ENCODE peak calls at places on chromosomes 4 and X, in five cellular contexts. D, B, V, N and X are unnamed samples.

GRCh38 chr4:109947457-109947856 is 34.8 kb downstream of the EGF start:
- DNase-seq in B (no peak), N (no peak), D (no peak), V (no peak), X (no peak)

GRCh38 chr4:44447563-44448504 is 775 bp downstream of the KCTD8 start:
- DNase-seq in D (no peak), N (peak; percentile 44), V (peak; percentile 2), B (no peak), X (peak; percentile 31)

GRCh38 chr4:171266666-171267065 is 546.5 kb upstream of the GALNTL6 start:
- DNase-seq in V (peak; percentile 6), B (no peak), D (no peak), N (no peak), X (no peak)

GRCh38 chrX:76172325-76172887 is 456 bp upstream of the PBDC1 start:
- DNase-seq in V (no peak), B (no peak), D (no peak), N (no peak), X (no peak)

GRCh38 chr4:75769044-75769443 is 44.7 kb downstream of the USO1 start:
- DNase-seq in V (no peak), B (no peak), D (no peak), N (peak; percentile 8), X (no peak)

GRCh38 chr4:136443006-136443405 is 1089.3 kb downstream of the PCDH18 start:
- DNase-seq in D (no peak), B (no peak), N (no peak), V (no peak), X (no peak)

GRCh38 chrX:46574941-46575381 is 1.4 kb downstream of the CHST7 start:
- DNase-seq in N (peak; percentile 34), V (peak; percentile 74), D (no peak), B (no peak), X (peak; percentile 45)

GRCh38 chr4:75180790-75181776 is 248.2 kb downstream of the PARM1 start:
- DNase-seq in V (peak; percentile 82), N (no peak), D (no peak), B (peak; percentile 46), X (no peak)

GRCh38 chr4:145618210-145618911 is 824 bp upstream of the MMAA start:
- DNase-seq in D (no peak), N (peak; percentile 15), B (no peak), V (peak; percentile 57), X (peak; percentile 31)

GRCh38 chr4:81550005-81550896 is 78.5 kb upstream of the RASGEF1B start:
- DNase-seq in B (no peak), D (no peak), V (no peak), N (no peak), X (no peak)

GRCh38 chrX:150575415-150575814 is 7.0 kb downstream of the MTM1 start:
- DNase-seq in N (peak; percentile 16), V (peak; percentile 38), B (no peak), D (no peak), X (no peak)

GRCh38 chrX:103464071-103464773 is 55.1 kb downstream of the RAB40A start:
- DNase-seq in V (peak; percentile 11), D (no peak), N (peak; percentile 50), B (no peak), X (peak; percentile 26)

GRCh38 chr4:147362868-147363440 is 117.9 kb upstream of the EDNRA start:
- DNase-seq in N (peak; percentile 66), D (no peak), V (no peak), B (no peak), X (no peak)

GRCh38 chrX:37922926-37923325 is 75.6 kb upstream of the DYNLT3 start:
- DNase-seq in V (no peak), B (no peak), N (no peak), D (no peak), X (no peak)

GRCh38 chr4:188934320-188934975 is 795.2 kb downstream of the TRIML1 start:
- DNase-seq in V (no peak), N (no peak), D (peak; percentile 5), B (no peak), X (no peak)

GRCh38 chr4:129140521-129140920 is 44.6 kb downstream of the C4orf33 start:
- DNase-seq in B (no peak), V (no peak), D (no peak), N (no peak), X (no peak)

GRCh38 chr4:19944806-19945205 is 306.9 kb upstream of the SLIT2 start:
- DNase-seq in D (no peak), N (no peak), V (no peak), B (no peak), X (no peak)

GRCh38 chrX:119389214-119389613 is 9.9 kb upstream of the SLC25A43 start:
- DNase-seq in D (no peak), V (no peak), N (peak; percentile 21), B (no peak), X (no peak)

GRCh38 chr4:189656551-189657165 is 284.0 kb upstream of the FRG1 start:
- DNase-seq in V (no peak), D (no peak), N (peak; percentile 45), B (no peak), X (no peak)

GRCh38 chrX:105552395-105552794 is 269.9 kb upstream of the NRK start:
- DNase-seq in V (no peak), N (no peak), D (no peak), B (no peak), X (no peak)

GRCh38 chrX:73127700-73128241 is 48.5 kb upstream of the PABPC1L2A start:
- DNase-seq in V (no peak), B (no peak), D (no peak), N (peak; percentile 2), X (no peak)

GRCh38 chrX:45358417-45358816 is 157.7 kb upstream of the DIPK2B start:
- DNase-seq in B (no peak), D (no peak), N (no peak), V (no peak), X (no peak)

GRCh38 chr4:148289740-148290139 is 152.5 kb downstream of the NR3C2 start:
- DNase-seq in V (no peak), D (no peak), B (no peak), N (no peak), X (no peak)

GRCh38 chr4:112771-113170 is 11.5 kb upstream of the ZNF718 start:
- DNase-seq in B (no peak), N (peak; percentile 0), D (no peak), V (no peak), X (no peak)

GRCh38 chr4:76459291-76459723 is 24.3 kb downstream of the SHROOM3 start:
- DNase-seq in N (peak; percentile 30), B (no peak), V (no peak), D (no peak), X (no peak)

GRCh38 chrX:19857131-19857530 is 30.3 kb downstream of the SH3KBP1 start:
- DNase-seq in D (no peak), N (no peak), B (no peak), V (no peak), X (no peak)

GRCh38 chr4:184747034-184747830 is 13.3 kb upstream of the CENPU start:
- DNase-seq in V (peak; percentile 20), B (no peak), D (no peak), N (peak; percentile 23), X (no peak)

GRCh38 chr4:140762202-140762601 is 6.0 kb upstream of the TBC1D9 start:
- DNase-seq in D (no peak), B (no peak), N (no peak), V (no peak), X (no peak)

GRCh38 chr4:168942985-168943384 is 67.1 kb downstream of the CBR4 start:
- DNase-seq in N (no peak), V (peak; percentile 9), D (no peak), B (no peak), X (no peak)
- TF ChIP-seq CTCF in N (peak; percentile 12), V (peak; percentile 42), D (peak; percentile 28), B (peak; percentile 56), X (peak; percentile 7)

GRCh38 chrX:71285929-71286328 is 2.5 kb downstream of the NONO start:
- DNase-seq in N (no peak), D (no peak), V (no peak), B (no peak), X (no peak)

GRCh38 chrX:71282514-71283408 is 674 bp upstream of the NONO start:
- DNase-seq in B (no peak), V (peak; percentile 73), N (peak; percentile 38), D (no peak), X (peak; percentile 39)

DNA sequence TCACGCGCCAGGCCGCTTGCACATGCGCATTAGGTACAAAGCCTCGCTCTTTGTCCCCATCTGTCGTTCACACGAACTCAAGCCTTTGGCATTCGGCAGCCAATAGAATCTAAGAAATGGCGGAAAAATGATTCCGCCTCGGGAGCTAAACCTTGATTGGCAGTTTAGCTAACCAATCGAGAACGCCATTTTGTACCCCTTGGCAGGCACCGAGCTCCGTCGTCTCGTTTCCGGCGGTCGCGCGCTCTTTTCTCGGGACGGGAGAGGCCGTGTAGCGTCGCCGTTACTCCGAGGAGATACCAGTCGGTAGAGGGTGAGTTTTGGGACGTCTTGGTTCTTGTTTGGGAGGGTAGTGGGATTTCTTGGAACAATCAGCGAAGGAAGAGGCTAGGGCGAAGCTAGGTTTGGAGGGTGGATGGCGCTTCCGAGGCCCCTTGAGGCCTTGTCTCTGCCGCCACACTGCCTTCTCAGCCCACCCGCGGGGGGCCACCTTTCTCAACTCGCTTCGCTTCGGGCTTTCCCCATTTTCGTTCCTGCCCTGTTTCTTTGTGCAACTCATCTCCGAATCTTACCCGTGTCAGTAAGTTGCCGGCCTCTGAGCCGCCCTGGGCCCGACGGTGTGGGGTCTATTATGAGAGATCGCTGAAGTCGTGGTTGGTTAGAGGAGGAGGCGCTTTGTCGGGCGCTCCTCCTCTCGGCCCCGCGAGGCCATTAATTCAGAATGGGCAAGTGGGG is at the start of gene NONO:
- DNase-seq in N (peak; percentile 95), D (peak; percentile 96), V (peak; percentile 99), B (peak; percentile 89), X (peak; percentile 86)
- TF ChIP-seq CTCF in N (peak; percentile 21), D (peak; percentile 17), V (no peak), B (no peak), X (no peak)

DNA sequence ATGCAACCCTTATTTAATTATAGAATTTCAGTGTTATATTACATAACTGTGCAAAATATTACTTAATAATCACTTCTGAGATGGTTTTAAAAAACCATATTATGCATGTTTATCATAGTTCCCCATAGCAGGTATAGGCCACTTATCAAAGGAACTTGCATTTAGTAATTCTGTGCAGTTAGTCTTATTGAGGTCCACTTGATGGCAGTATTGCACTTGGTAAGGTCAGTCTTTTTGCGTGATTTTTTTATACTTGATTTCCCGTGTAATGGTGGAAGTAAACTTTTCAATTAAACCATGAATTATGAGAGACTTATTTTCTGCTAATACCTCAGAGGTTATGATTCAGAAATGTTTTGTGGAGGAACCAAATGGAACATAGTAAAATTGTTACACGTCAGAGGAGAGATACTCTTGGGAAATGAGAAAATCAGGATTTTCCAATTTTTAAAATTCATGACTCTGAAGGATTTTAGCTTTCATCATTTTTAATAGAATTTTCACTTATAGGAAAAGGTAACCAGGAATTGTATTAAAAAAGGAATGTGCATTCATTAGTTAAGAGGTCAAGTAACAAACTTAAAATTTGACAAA is 230.0 kb downstream of the CCSER1 start:
- DNase-seq in D (peak; percentile 14), N (peak; percentile 58), B (no peak), V (peak; percentile 29), X (peak; percentile 23)
- TF ChIP-seq CTCF in D (peak; percentile 56), N (peak; percentile 75), B (peak; percentile 26), V (peak; percentile 16), X (peak; percentile 35)

GRCh38 chr4:159252491-159252890 is 149.6 kb downstream of the RAPGEF2 start:
- DNase-seq in D (no peak), V (no peak), N (no peak), B (no peak), X (no peak)

GRCh38 chr4:159258889-159259560 is 156.1 kb downstream of the RAPGEF2 start:
- DNase-seq in D (no peak), V (no peak), B (no peak), N (no peak), X (no peak)

GRCh38 chr4:159250751-159251325 is 148.0 kb downstream of the RAPGEF2 start:
- DNase-seq in D (no peak), V (no peak), N (no peak), B (no peak), X (no peak)

GRCh38 chr4:159256037-159256436 is 153.2 kb downstream of the RAPGEF2 start:
- DNase-seq in V (no peak), N (no peak), D (no peak), B (no peak), X (no peak)
- TF ChIP-seq CTCF in V (no peak), N (no peak), D (no peak), B (no peak), X (no peak)